ENCODE peak calls at places on chromosomes 5 and 9, in six cellular contexts. X, C, Z, S, W and U are unnamed samples. For H3K4me1, the result is how much of the 10 kb centered on the place peaks cover.

GRCh38 chr9:35397216-35397698 is 92.7 kb upstream of the RUSC2 start:
- ATAC-seq in X (no peak), C (peak), Z (no peak), S (no peak), W (no peak), U (no peak)

GRCh38 chr9:75626860-75627259 is 263.6 kb upstream of the PCSK5 start:
- ATAC-seq in X (no peak), C (no peak), Z (no peak), S (no peak), W (no peak), U (peak)

GRCh38 chr5:180284161-180284560 is 7.7 kb downstream of the MAPK9 start:
- ATAC-seq in X (no peak), C (no peak), Z (no peak), S (no peak), W (no peak), U (no peak)

GRCh38 chr9:74697535-74697934 is 190.2 kb downstream of the TRPM6 start:
- ATAC-seq in X (no peak), C (no peak), Z (no peak), S (no peak), W (no peak), U (no peak)

GRCh38 chr5:72940082-72940481 is 15.8 kb upstream of the FCHO2 start:
- ATAC-seq in X (no peak), C (no peak), Z (peak), S (no peak), W (peak), U (peak)

GRCh38 chr9:14383296-14383695 is 69.4 kb upstream of the NFIB start:
- ATAC-seq in X (no peak), C (no peak), Z (no peak), S (no peak), W (no peak), U (no peak)

GRCh38 chr9:69180670-69181069 is 6.6 kb downstream of the TJP2 start:
- ATAC-seq in X (peak), C (peak), Z (peak), S (peak), W (peak), U (peak)

GRCh38 chr9:114372971-114373591 is 14.7 kb downstream of the AKNA start:
- ATAC-seq in X (no peak), C (peak), Z (peak), S (no peak), W (peak), U (peak)

GRCh38 chr5:24475101-24475500 is 169.7 kb downstream of the CDH10 start:
- ATAC-seq in X (no peak), C (no peak), Z (no peak), S (no peak), W (no peak), U (no peak)

GRCh38 chr9:101028346-101029299 is at the start of gene PLPPR1:
- ATAC-seq in X (peak), C (no peak), Z (peak), S (peak), W (no peak), U (peak)

GRCh38 chr9:18920141-18920611 is 112.8 kb downstream of the SAXO1 start:
- ATAC-seq in X (no peak), C (no peak), Z (no peak), S (no peak), W (no peak), U (peak)

GRCh38 chr9:111938427-111938800 is 41.8 kb downstream of the UGCG start:
- ATAC-seq in X (no peak), C (peak), Z (no peak), S (no peak), W (no peak), U (no peak)

GRCh38 chr9:121773286-121773953 is 122.0 kb downstream of the DAB2IP start:
- ATAC-seq in X (no peak), C (no peak), Z (no peak), S (no peak), W (no peak), U (no peak)

GRCh38 chr9:93204470-93205043 is 20.6 kb downstream of the WNK2 start:
- ATAC-seq in X (no peak), C (no peak), Z (no peak), S (peak), W (peak), U (no peak)

GRCh38 chr9:93203713-93204469 is 20.0 kb downstream of the WNK2 start:
- ATAC-seq in X (no peak), C (no peak), Z (no peak), S (no peak), W (no peak), U (no peak)

GRCh38 chr9:93205896-93206575 is 22.1 kb downstream of the WNK2 start:
- ATAC-seq in X (no peak), C (no peak), Z (no peak), S (no peak), W (no peak), U (no peak)

GRCh38 chr9:93206576-93207155 is 22.7 kb downstream of the WNK2 start:
- ATAC-seq in X (no peak), C (no peak), Z (no peak), S (no peak), W (no peak), U (no peak)

GRCh38 chr9:93205045-93205768 is 21.3 kb downstream of the WNK2 start:
- ATAC-seq in X (no peak), C (peak), Z (no peak), S (no peak), W (peak), U (peak)
- H3K4me1 ChIP-seq in X (under half), C (under half), Z (under half), S (half or more), W (under half), U (half or more)

GRCh38 chr9:99489043-99489378 is 266.9 kb downstream of the SEC61B start:
- ATAC-seq in X (no peak), C (no peak), Z (no peak), S (no peak), W (no peak), U (no peak)

GRCh38 chr9:99488109-99489042 is 266.3 kb downstream of the SEC61B start:
- ATAC-seq in X (no peak), C (no peak), Z (no peak), S (no peak), W (no peak), U (no peak)

GRCh38 chr9:99490736-99491135 is 268.7 kb downstream of the SEC61B start:
- ATAC-seq in X (no peak), C (no peak), Z (no peak), S (no peak), W (no peak), U (no peak)

GRCh38 chr9:99485461-99485860 is 263.4 kb downstream of the SEC61B start:
- ATAC-seq in X (no peak), C (no peak), Z (no peak), S (no peak), W (no peak), U (no peak)

GRCh38 chr9:99486684-99487083 is 264.6 kb downstream of the SEC61B start:
- ATAC-seq in X (no peak), C (no peak), Z (no peak), S (no peak), W (no peak), U (no peak)
- TF ChIP-seq EP300 in X (no peak), C (no peak), Z (no peak), S (no peak), W (no peak), U (no peak)

DNA sequence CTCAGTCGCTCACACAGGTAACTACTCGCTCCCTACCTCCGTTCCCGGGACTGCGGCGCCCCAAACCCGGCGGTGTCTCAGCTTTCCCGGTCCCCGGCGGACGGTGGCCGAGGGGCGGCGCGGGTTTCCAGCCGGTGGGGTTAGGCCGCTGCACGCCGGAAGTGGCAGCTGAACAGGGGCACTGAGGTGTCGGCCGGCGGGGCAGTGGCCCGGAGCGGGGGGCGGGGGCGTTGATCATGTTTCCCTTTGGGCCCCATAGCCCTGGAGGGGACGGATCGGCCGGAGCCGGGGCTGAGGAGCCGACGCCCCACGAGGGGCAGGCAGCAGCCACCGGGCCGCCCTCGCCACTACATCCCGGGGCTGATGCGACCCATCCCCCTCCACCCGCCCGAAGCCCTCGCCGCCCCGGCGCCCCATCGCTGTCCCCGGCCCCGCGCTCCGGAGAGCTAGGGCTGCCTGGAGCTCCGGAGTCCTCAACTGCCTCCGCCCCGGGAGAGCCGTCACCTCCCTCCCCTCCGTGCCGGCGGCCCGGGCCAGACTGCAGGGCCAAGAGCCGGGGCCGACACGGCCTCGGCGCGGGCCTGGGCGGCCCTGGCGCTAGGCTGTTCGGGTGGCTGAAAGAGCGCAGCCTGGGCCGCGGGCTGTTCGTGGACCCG is at the start of gene DCAF10:
- ATAC-seq in X (peak), C (peak), Z (peak), S (peak), W (peak), U (peak)
- TF ChIP-seq CTCF in X (no peak), C (no peak), Z (no peak), S (peak), W (peak), U (no peak)

GRCh38 chr5:129405222-129405621 is 54.9 kb upstream of the ADAMTS19 start:
- ATAC-seq in X (no peak), C (no peak), Z (no peak), S (no peak), W (no peak), U (no peak)

GRCh38 chr5:129400395-129400983 is 59.6 kb upstream of the ADAMTS19 start:
- ATAC-seq in X (no peak), C (no peak), Z (no peak), S (no peak), W (no peak), U (no peak)

GRCh38 chr5:129410488-129410887 is 49.6 kb upstream of the ADAMTS19 start:
- ATAC-seq in X (no peak), C (no peak), Z (no peak), S (no peak), W (no peak), U (no peak)

GRCh38 chr5:129406440-129406839 is 53.7 kb upstream of the ADAMTS19 start:
- ATAC-seq in X (no peak), C (no peak), Z (no peak), S (no peak), W (no peak), U (no peak)
- H3K4me1 ChIP-seq in X (under half), C (under half), Z (under half), S (under half), W (under half), U (under half)

GRCh38 chr5:142584843-142585242 is 101.0 kb downstream of the FGF1 start:
- ATAC-seq in X (no peak), C (no peak), Z (no peak), S (no peak), W (no peak), U (no peak)

GRCh38 chr5:142586552-142586951 is 99.3 kb downstream of the FGF1 start:
- ATAC-seq in X (no peak), C (no peak), Z (no peak), S (no peak), W (no peak), U (no peak)

GRCh38 chr5:142590451-142591240 is 95.2 kb downstream of the FGF1 start:
- ATAC-seq in X (no peak), C (no peak), Z (no peak), S (no peak), W (no peak), U (no peak)

GRCh38 chr5:142587354-142587965 is 98.4 kb downstream of the FGF1 start:
- ATAC-seq in X (peak), C (no peak), Z (no peak), S (no peak), W (peak), U (no peak)

DNA sequence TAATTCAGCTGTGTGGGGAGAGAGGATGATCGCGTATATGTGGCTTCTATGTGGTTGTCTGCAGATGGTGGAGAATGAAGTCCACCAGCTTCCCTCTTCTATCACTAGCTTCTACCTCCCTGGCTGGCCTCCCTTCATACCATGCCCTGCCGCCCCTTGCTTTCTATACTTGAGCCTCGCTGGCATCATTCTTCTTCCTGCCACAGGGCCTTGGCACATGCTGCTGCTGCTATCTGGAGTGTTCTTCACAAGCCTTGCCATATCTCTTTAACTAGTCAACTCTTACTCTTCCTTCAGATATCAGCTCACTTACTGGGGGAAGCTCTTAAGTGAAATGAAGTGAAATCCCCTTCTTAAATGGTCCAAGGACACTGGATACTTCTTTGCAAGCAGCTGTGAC is 100.4 kb downstream of the FGF1 start:
- ATAC-seq in X (no peak), C (no peak), Z (no peak), S (no peak), W (no peak), U (no peak)
- TF ChIP-seq EP300 in X (no peak), C (no peak), Z (no peak), S (no peak), W (no peak), U (no peak)

DNA sequence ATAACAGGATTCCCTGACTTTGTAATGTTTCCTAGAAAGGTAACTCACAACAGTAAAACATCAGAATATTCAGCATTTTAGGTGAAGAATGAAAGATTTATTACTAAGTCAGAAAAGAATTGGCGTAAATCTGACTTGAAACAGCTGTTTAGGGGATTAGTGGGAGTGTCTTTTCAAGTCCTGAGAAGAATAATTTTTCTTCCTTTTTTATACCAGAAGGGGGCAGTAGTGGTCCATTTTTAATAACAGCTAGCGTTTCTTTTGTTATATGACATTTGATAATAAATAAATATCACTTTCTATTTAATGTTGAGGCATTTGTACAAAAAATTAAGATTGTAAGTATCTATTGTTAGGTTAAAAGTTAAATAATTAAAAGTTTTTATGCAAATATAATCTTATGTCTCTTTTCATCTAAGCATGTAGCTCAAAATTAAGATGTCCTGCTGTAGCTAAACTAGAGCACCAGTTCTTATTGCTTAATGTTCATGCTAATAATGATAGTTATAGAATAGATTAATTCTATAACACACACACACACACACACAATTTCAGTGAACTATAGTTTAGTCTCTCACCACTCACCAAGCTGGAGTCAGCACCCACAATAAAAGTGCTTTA is 258.7 kb upstream of the ARRDC3 start:
- ATAC-seq in X (no peak), C (peak), Z (no peak), S (no peak), W (no peak), U (no peak)
- TF ChIP-seq CTCF in X (peak), C (peak), Z (peak), S (peak), W (peak), U (peak)

GRCh38 chr5:163504091-163504931 is 1.1 kb upstream of the MAT2B start:
- ATAC-seq in X (peak), C (peak), Z (peak), S (peak), W (peak), U (no peak)
- H3K4me1 ChIP-seq in X (under half), C (under half), Z (under half), S (under half), W (under half), U (under half)

GRCh38 chr9:27572036-27572435 is 1.2 kb downstream of the C9orf72 start:
- ATAC-seq in X (no peak), C (no peak), Z (no peak), S (no peak), W (no peak), U (no peak)

GRCh38 chr9:27569406-27569805 is 3.9 kb downstream of the C9orf72 start:
- ATAC-seq in X (no peak), C (no peak), Z (no peak), S (peak), W (no peak), U (no peak)

GRCh38 chr9:27572566-27572917 is 739 bp downstream of the C9orf72 start:
- ATAC-seq in X (peak), C (peak), Z (peak), S (peak), W (peak), U (peak)

GRCh38 chr9:27572918-27573698 is at the start of gene C9orf72:
- ATAC-seq in X (peak), C (peak), Z (peak), S (peak), W (peak), U (peak)

GRCh38 chr9:27573699-27574265 is 501 bp upstream of the C9orf72 start:
- ATAC-seq in X (peak), C (peak), Z (peak), S (peak), W (peak), U (peak)
- TF ChIP-seq EP300 in X (no peak), C (no peak), Z (no peak), S (no peak), W (no peak), U (peak)

GRCh38 chr5:152529456-152529855 is 124.4 kb upstream of the NMUR2 start:
- ATAC-seq in X (no peak), C (no peak), Z (no peak), S (no peak), W (no peak), U (no peak)

GRCh38 chr5:152527358-152528048 is 122.4 kb upstream of the NMUR2 start:
- ATAC-seq in X (no peak), C (peak), Z (no peak), S (no peak), W (no peak), U (no peak)

DNA sequence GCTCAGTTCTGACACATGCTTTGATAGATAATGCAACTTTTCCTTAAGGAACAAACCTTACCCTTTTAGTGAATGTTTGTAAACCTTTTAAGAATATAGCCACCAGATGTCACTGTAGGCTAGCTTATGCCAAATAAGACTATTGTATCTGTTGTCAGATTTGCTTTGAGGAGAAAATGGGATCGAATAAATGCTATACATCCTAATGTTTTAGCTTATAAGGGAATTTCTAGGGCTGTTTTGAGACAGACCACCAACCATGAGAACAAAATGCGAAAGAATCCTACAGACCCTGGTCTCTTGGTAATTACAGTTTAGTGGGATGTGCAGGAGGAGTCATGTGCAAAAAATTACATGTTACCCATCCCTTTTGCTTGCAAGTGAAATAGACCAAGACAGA is 127.6 kb upstream of the NMUR2 start:
- ATAC-seq in X (peak), C (peak), Z (no peak), S (peak), W (peak), U (no peak)
- TF ChIP-seq CTCF in X (peak), C (peak), Z (peak), S (peak), W (peak), U (peak)